ENCODE peak calls at places on chromosome 13, in eight cellular contexts. One of them, this sample, is unnamed.

GRCh38 chr13:73218181-73218580 is 159.4 kb downstream of the KLF5 start:
- DNase-seq in K562: no peak
- DNase-seq in IMR-90: no peak
- DNase-seq in SK-N-SH: no peak
- DNase-seq in H1: no peak
- DNase-seq in HepG2: no peak
- DNase-seq in GM12878: no peak
- DNase-seq in A549: no peak
- DNase-seq in this sample: no peak

GRCh38 chr13:63680704-63681103 is 2265.1 kb upstream of the PCDH20 start:
- DNase-seq in A549: no peak
- DNase-seq in GM12878: no peak
- DNase-seq in H1: no peak
- DNase-seq in K562: no peak
- DNase-seq in IMR-90: no peak
- DNase-seq in HepG2: no peak
- DNase-seq in SK-N-SH: no peak
- DNase-seq in this sample: no peak

GRCh38 chr13:44921931-44922758 is 67.1 kb downstream of the NUFIP1 start:
- DNase-seq in H1: no peak
- DNase-seq in GM12878: no peak
- DNase-seq in HepG2: peak; percentile 81
- DNase-seq in A549: peak; percentile 59
- DNase-seq in K562: no peak
- DNase-seq in SK-N-SH: no peak
- DNase-seq in IMR-90: peak; percentile 98
- DNase-seq in this sample: peak; percentile 29

GRCh38 chr13:113759525-113760137 is 605 bp downstream of the TMEM255B start:
- DNase-seq in SK-N-SH: peak; percentile 69
- DNase-seq in HepG2: no peak
- DNase-seq in IMR-90: peak; percentile 9
- DNase-seq in GM12878: no peak
- DNase-seq in A549: peak; percentile 7
- DNase-seq in H1: no peak
- DNase-seq in K562: no peak
- DNase-seq in this sample: no peak

GRCh38 chr13:34020388-34020787 is 202.4 kb downstream of the RFC3 start:
- DNase-seq in A549: no peak
- DNase-seq in K562: no peak
- DNase-seq in H1: no peak
- DNase-seq in IMR-90: no peak
- DNase-seq in GM12878: no peak
- DNase-seq in SK-N-SH: no peak
- DNase-seq in HepG2: no peak
- DNase-seq in this sample: no peak

GRCh38 chr13:52597676-52598075 is 44.6 kb upstream of the HNRNPA1L2 start:
- DNase-seq in A549: no peak
- DNase-seq in GM12878: no peak
- DNase-seq in SK-N-SH: no peak
- DNase-seq in H1: no peak
- DNase-seq in K562: no peak
- DNase-seq in HepG2: no peak
- DNase-seq in IMR-90: no peak
- DNase-seq in this sample: no peak

GRCh38 chr13:50919291-50919690 is 9.7 kb downstream of the RNASEH2B start:
- DNase-seq in HepG2: no peak
- DNase-seq in SK-N-SH: no peak
- DNase-seq in A549: no peak
- DNase-seq in IMR-90: peak; percentile 33
- DNase-seq in K562: no peak
- DNase-seq in GM12878: no peak
- DNase-seq in H1: no peak
- DNase-seq in this sample: no peak

GRCh38 chr13:27962128-27962841 is 6.8 kb downstream of the CDX2 start:
- DNase-seq in H1: peak; percentile 61
- DNase-seq in GM12878: no peak
- DNase-seq in K562: no peak
- DNase-seq in IMR-90: no peak
- DNase-seq in SK-N-SH: peak; percentile 15
- DNase-seq in A549: no peak
- DNase-seq in HepG2: peak; percentile 52
- DNase-seq in this sample: no peak

GRCh38 chr13:41848435-41849255 is 112.3 kb downstream of the VWA8 start:
- DNase-seq in SK-N-SH: no peak
- DNase-seq in IMR-90: peak; percentile 52
- DNase-seq in HepG2: no peak
- DNase-seq in GM12878: no peak
- DNase-seq in A549: no peak
- DNase-seq in H1: no peak
- DNase-seq in K562: no peak
- DNase-seq in this sample: no peak

GRCh38 chr13:33262069-33262487 is 23.5 kb downstream of the STARD13 start:
- DNase-seq in H1: no peak
- DNase-seq in HepG2: peak; percentile 88
- DNase-seq in IMR-90: peak; percentile 70
- DNase-seq in GM12878: no peak
- DNase-seq in A549: peak; percentile 21
- DNase-seq in K562: no peak
- DNase-seq in SK-N-SH: no peak
- DNase-seq in this sample: peak; percentile 66

GRCh38 chr13:20873348-20873747 is 29.2 kb downstream of the XPO4 start:
- DNase-seq in H1: no peak
- DNase-seq in K562: no peak
- DNase-seq in A549: no peak
- DNase-seq in SK-N-SH: no peak
- DNase-seq in GM12878: no peak
- DNase-seq in HepG2: no peak
- DNase-seq in IMR-90: peak; percentile 61
- DNase-seq in this sample: no peak

GRCh38 chr13:20672772-20673171 is 30.7 kb upstream of the IL17D start:
- DNase-seq in SK-N-SH: no peak
- DNase-seq in GM12878: no peak
- DNase-seq in HepG2: no peak
- DNase-seq in A549: no peak
- DNase-seq in IMR-90: peak; percentile 28
- DNase-seq in K562: no peak
- DNase-seq in H1: no peak
- DNase-seq in this sample: no peak

GRCh38 chr13:114066956-114067355 is 65.5 kb downstream of the RASA3 start:
- DNase-seq in IMR-90: no peak
- DNase-seq in K562: no peak
- DNase-seq in HepG2: no peak
- DNase-seq in A549: no peak
- DNase-seq in SK-N-SH: no peak
- DNase-seq in GM12878: no peak
- DNase-seq in H1: no peak
- DNase-seq in this sample: no peak

GRCh38 chr13:50838031-50838430 is 5.5 kb downstream of the DLEU7 start:
- DNase-seq in H1: no peak
- DNase-seq in A549: no peak
- DNase-seq in IMR-90: no peak
- DNase-seq in GM12878: no peak
- DNase-seq in HepG2: no peak
- DNase-seq in K562: no peak
- DNase-seq in SK-N-SH: no peak
- DNase-seq in this sample: no peak

GRCh38 chr13:110942248-110942981 is 27.5 kb upstream of the ANKRD10 start:
- DNase-seq in A549: no peak
- DNase-seq in IMR-90: peak; percentile 44
- DNase-seq in GM12878: peak; percentile 64
- DNase-seq in SK-N-SH: no peak
- DNase-seq in HepG2: no peak
- DNase-seq in H1: no peak
- DNase-seq in K562: no peak
- DNase-seq in this sample: no peak

GRCh38 chr13:110936519-110936918 is 21.6 kb upstream of the ANKRD10 start:
- DNase-seq in SK-N-SH: no peak
- DNase-seq in H1: no peak
- DNase-seq in K562: no peak
- DNase-seq in IMR-90: no peak
- DNase-seq in A549: no peak
- DNase-seq in GM12878: no peak
- DNase-seq in HepG2: no peak
- DNase-seq in this sample: no peak

GRCh38 chr13:110932588-110932987 is 17.7 kb upstream of the ANKRD10 start:
- DNase-seq in A549: no peak
- DNase-seq in H1: no peak
- DNase-seq in K562: no peak
- DNase-seq in IMR-90: no peak
- DNase-seq in GM12878: no peak
- DNase-seq in HepG2: no peak
- DNase-seq in SK-N-SH: no peak
- DNase-seq in this sample: no peak

GRCh38 chr13:110938662-110939421 is 24.0 kb upstream of the ANKRD10 start:
- DNase-seq in A549: no peak
- DNase-seq in K562: no peak
- DNase-seq in H1: no peak
- DNase-seq in IMR-90: no peak
- DNase-seq in HepG2: no peak
- DNase-seq in SK-N-SH: no peak
- DNase-seq in GM12878: no peak
- DNase-seq in this sample: no peak

DNA sequence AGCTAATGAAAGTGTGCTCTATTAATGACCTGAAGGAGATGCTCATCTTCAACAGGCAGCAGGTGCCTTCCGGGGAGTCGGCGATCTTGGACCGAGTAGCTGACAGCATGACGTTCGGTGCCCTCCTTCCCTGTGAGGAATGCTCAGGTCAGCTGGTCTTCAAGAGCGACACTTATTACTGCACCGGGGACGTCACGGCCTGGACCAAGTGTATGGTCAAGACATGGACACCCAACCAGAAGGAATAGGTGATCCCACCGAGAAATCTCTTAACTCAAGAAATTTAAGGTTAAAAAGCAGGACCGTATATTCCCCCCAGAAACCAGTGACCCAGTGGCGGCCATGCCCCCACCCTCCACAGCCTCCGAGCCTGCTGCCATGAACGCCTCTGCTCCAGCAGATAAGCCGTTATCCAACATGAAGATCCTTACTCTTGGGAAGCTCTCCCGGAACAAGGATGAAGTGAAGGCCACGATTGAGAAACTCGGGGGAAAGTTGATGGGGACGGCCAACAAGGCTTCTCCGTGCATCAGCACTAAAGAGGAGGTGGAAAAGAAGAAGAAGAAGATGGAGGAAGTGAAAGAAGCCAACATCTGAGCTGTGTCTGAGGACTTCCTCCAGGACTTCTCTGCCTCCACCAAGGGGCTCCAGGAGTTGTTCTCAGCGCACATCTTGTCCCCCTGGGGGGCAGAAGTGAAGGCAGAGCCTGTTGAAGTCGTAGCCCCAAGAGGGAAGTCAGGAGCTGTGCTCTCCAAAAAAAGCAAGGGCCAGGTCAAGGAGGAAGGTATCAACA is 22.8 kb upstream of the ANKRD10 start:
- DNase-seq in HepG2: no peak
- DNase-seq in K562: no peak
- DNase-seq in GM12878: no peak
- DNase-seq in SK-N-SH: no peak
- DNase-seq in H1: no peak
- DNase-seq in A549: no peak
- DNase-seq in IMR-90: no peak
- DNase-seq in this sample: no peak
- TF ChIP-seq RAD21 in HepG2: no peak
- TF ChIP-seq RAD21 in K562: no peak
- TF ChIP-seq RAD21 in GM12878: no peak
- TF ChIP-seq RAD21 in SK-N-SH: no peak
- TF ChIP-seq RAD21 in H1: no peak
- TF ChIP-seq RAD21 in A549: no peak
- TF ChIP-seq RAD21 in IMR-90: no peak
- TF ChIP-seq RAD21 in this sample: no peak

GRCh38 chr13:112738606-112739005 is 48.8 kb downstream of the ATP11A start:
- DNase-seq in A549: no peak
- DNase-seq in H1: no peak
- DNase-seq in GM12878: no peak
- DNase-seq in K562: no peak
- DNase-seq in SK-N-SH: no peak
- DNase-seq in IMR-90: no peak
- DNase-seq in HepG2: no peak
- DNase-seq in this sample: no peak
- TF ChIP-seq RAD21 in A549: no peak
- TF ChIP-seq RAD21 in H1: no peak
- TF ChIP-seq RAD21 in GM12878: no peak
- TF ChIP-seq RAD21 in K562: no peak
- TF ChIP-seq RAD21 in SK-N-SH: no peak
- TF ChIP-seq RAD21 in IMR-90: no peak
- TF ChIP-seq RAD21 in HepG2: no peak
- TF ChIP-seq RAD21 in this sample: no peak

DNA sequence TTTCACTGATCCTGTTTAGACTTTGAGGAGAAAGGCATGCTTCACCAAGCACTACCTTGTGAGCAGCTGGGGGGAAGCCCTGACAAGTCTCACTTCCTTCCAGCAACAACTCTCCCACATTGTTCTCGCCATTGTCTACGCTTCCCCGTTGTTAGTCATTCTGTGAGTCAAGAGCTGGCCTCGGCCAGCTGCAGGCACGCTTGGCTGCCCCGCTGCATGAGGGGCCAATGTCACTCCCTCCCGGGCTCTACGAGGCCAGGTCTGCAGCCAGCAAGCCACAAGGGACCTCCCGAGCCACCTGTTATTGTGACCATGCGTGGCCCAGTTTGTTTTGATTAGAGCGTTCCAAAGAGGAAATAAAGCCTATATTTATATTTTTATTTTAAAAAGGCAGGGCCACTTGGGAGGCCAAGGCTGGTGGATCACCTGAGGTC is 220.9 kb downstream of the FOXO1 start:
- DNase-seq in K562: no peak
- DNase-seq in H1: no peak
- DNase-seq in HepG2: no peak
- DNase-seq in IMR-90: no peak
- DNase-seq in SK-N-SH: no peak
- DNase-seq in GM12878: peak; percentile 99
- DNase-seq in A549: no peak
- DNase-seq in this sample: no peak
- TF ChIP-seq RAD21 in K562: no peak
- TF ChIP-seq RAD21 in H1: no peak
- TF ChIP-seq RAD21 in HepG2: no peak
- TF ChIP-seq RAD21 in IMR-90: no peak
- TF ChIP-seq RAD21 in SK-N-SH: no peak
- TF ChIP-seq RAD21 in GM12878: peak; percentile 35
- TF ChIP-seq RAD21 in A549: no peak
- TF ChIP-seq RAD21 in this sample: no peak

DNA sequence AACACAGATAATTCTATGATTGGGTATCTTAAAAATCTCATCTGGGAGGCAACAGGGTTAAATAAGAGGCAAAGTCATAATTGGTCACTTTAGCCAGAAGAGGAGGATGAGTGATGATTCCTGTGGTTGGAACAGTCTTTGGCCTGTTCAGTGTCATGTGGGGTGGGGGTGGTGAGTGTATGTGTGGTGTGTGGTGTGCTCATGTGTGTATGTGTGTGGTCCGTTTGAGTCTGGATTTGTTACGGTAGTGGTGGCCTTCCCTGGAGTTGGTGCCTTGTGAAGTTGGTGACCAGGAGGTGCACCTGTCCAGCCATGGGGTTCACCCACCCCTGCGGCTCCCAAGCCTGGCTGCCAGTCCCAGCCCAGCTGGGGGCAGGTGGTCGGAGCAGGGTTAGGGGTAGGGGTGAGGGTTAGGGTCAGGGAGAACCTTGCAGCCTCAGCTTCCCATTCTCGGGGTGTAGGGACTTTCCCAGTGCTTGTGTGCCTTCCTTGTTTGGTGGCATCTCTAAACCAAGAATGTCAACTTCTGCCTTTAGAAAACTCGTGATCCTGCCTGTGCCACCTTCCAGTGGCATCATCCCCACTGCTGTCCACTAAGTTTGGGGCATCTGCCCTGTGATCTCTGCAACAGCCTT is 97.5 kb downstream of the RAB20 start:
- DNase-seq in A549: no peak
- DNase-seq in H1: no peak
- DNase-seq in HepG2: no peak
- DNase-seq in K562: no peak
- DNase-seq in SK-N-SH: no peak
- DNase-seq in GM12878: no peak
- DNase-seq in IMR-90: peak; percentile 19
- DNase-seq in this sample: no peak
- TF ChIP-seq RAD21 in A549: no peak
- TF ChIP-seq RAD21 in H1: no peak
- TF ChIP-seq RAD21 in HepG2: no peak
- TF ChIP-seq RAD21 in K562: no peak
- TF ChIP-seq RAD21 in SK-N-SH: no peak
- TF ChIP-seq RAD21 in GM12878: no peak
- TF ChIP-seq RAD21 in IMR-90: no peak
- TF ChIP-seq RAD21 in this sample: no peak